ENCODE peak calls at places on chromosomes 4 and X, in eight cellular contexts. P is body of pancreas, K is PC-3, Z is endothelial cell, O is AG04450, B is HFFc6, D is GM20000, V is thoracic aorta. H is an unnamed sample.
A peak's percentile ranks its signal among the peaks of the same experiment; 100 is the strongest.

GRCh38 chrX:11105080-11105479 is 6.1 kb upstream of the HCCS start:
- DNase-seq in P (no peak), K (peak; percentile 59), Z (no peak), O (no peak), B (peak; percentile 26), D (no peak), V (no peak), H (no peak)

GRCh38 chrX:37302569-37302968 is 46.6 kb upstream of the PRRG1 start:
- DNase-seq in P (peak; percentile 2), K (peak; percentile 52), Z (peak; percentile 26), O (no peak), B (peak; percentile 0), D (no peak), V (no peak), H (no peak)

GRCh38 chr4:82745173-82745842 is 53.3 kb downstream of the SCD5 start:
- DNase-seq in P (peak; percentile 47), K (no peak), Z (no peak), O (no peak), B (peak; percentile 59), D (no peak), V (no peak), H (no peak)

GRCh38 chrX:40140706-40141499 is 43.1 kb upstream of the BCOR start:
- DNase-seq in P (peak; percentile 38), K (no peak), Z (no peak), O (no peak), B (no peak), D (no peak), V (no peak), H (no peak)

GRCh38 chr4:15295421-15296162 is 132.2 kb upstream of the C1QTNF7 start:
- DNase-seq in P (no peak), K (peak; percentile 1), Z (no peak), O (no peak), B (no peak), D (no peak), V (no peak), H (no peak)

GRCh38 chrX:110985470-110985869 is 110.5 kb upstream of the PAK3 start:
- DNase-seq in P (no peak), K (peak; percentile 38), Z (no peak), O (no peak), B (no peak), D (no peak), V (no peak), H (no peak)

GRCh38 chrX:104343408-104344129 is 88.8 kb upstream of the ESX1 start:
- DNase-seq in P (peak; percentile 34), K (peak; percentile 94), Z (peak; percentile 68), O (no peak), B (peak; percentile 89), D (peak; percentile 4), V (no peak), H (peak; percentile 9)

GRCh38 chr4:174358823-174359222 is 75.1 kb downstream of the CEP44 start:
- DNase-seq in P (no peak), K (peak; percentile 83), Z (no peak), O (peak; percentile 15), B (peak; percentile 29), D (peak; percentile 53), V (no peak), H (peak; percentile 51)

GRCh38 chrX:76127341-76127740 is 45.5 kb upstream of the PBDC1 start:
- DNase-seq in P (no peak), K (no peak), Z (no peak), O (no peak), B (no peak), D (no peak), V (no peak), H (no peak)

GRCh38 chr4:5956285-5957021 is 61.8 kb downstream of the C4orf50 start:
- DNase-seq in P (peak; percentile 85), K (peak; percentile 10), Z (no peak), O (no peak), B (no peak), D (no peak), V (no peak), H (no peak)

GRCh38 chr4:7651461-7651921 is 216.8 kb upstream of the PSAPL1 start:
- DNase-seq in P (peak; percentile 56), K (no peak), Z (no peak), O (no peak), B (no peak), D (no peak), V (no peak), H (no peak)

GRCh38 chr4:143692241-143692640 is 8.2 kb downstream of the FREM3 start:
- DNase-seq in P (no peak), K (no peak), Z (no peak), O (no peak), B (no peak), D (no peak), V (no peak), H (no peak)

GRCh38 chr4:53194727-53195126 is 171.1 kb downstream of the SCFD2 start:
- DNase-seq in P (no peak), K (no peak), Z (no peak), O (no peak), B (no peak), D (no peak), V (no peak), H (no peak)

GRCh38 chr4:97395980-97396562 is 747.2 kb downstream of the STPG2 start:
- DNase-seq in P (no peak), K (peak; percentile 37), Z (no peak), O (no peak), B (no peak), D (no peak), V (no peak), H (no peak)

GRCh38 chrX:49064735-49065134 is 5.9 kb downstream of the CCDC120 start:
- DNase-seq in P (no peak), K (no peak), Z (no peak), O (no peak), B (no peak), D (no peak), V (no peak), H (no peak)

GRCh38 chrX:113594504-113594903 is 753.9 kb upstream of the AMOT start:
- DNase-seq in P (no peak), K (peak; percentile 3), Z (no peak), O (no peak), B (no peak), D (no peak), V (no peak), H (no peak)

GRCh38 chrX:46574941-46575381 is 1.4 kb downstream of the CHST7 start:
- DNase-seq in P (no peak), K (no peak), Z (peak; percentile 5), O (no peak), B (no peak), D (peak; percentile 45), V (no peak), H (peak; percentile 39)

GRCh38 chr4:98447648-98448047 is 186.5 kb downstream of the RAP1GDS1 start:
- DNase-seq in P (no peak), K (no peak), Z (no peak), O (no peak), B (no peak), D (no peak), V (no peak), H (no peak)

GRCh38 chrX:19514791-19515614 is at the start of gene MAP3K15:
- DNase-seq in P (peak; percentile 38), K (peak; percentile 50), Z (peak; percentile 42), O (no peak), B (no peak), D (peak; percentile 62), V (no peak), H (peak; percentile 52)

GRCh38 chr4:14749910-14750309 is 252.4 kb upstream of the CPEB2 start:
- DNase-seq in P (peak; percentile 53), K (peak; percentile 60), Z (no peak), O (no peak), B (no peak), D (peak; percentile 24), V (no peak), H (peak; percentile 57)

GRCh38 chr4:107392951-107393350 is 327.1 kb downstream of the PAPSS1 start:
- DNase-seq in P (no peak), K (no peak), Z (no peak), O (no peak), B (peak; percentile 34), D (no peak), V (no peak), H (no peak)

GRCh38 chrX:130091976-130092522 is 18.2 kb downstream of the ELF4 start:
- DNase-seq in P (no peak), K (no peak), Z (peak; percentile 26), O (no peak), B (no peak), D (peak; percentile 83), V (no peak), H (peak; percentile 87)

GRCh38 chr4:133149932-133150642 is 993 bp downstream of the PCDH10 start:
- DNase-seq in P (no peak), K (no peak), Z (peak; percentile 9), O (no peak), B (peak; percentile 38), D (peak; percentile 13), V (no peak), H (peak; percentile 16)

GRCh38 chrX:140431521-140431920 is 73.3 kb downstream of the SOX3 start:
- DNase-seq in P (no peak), K (peak; percentile 41), Z (no peak), O (no peak), B (no peak), D (no peak), V (no peak), H (no peak)

DNA sequence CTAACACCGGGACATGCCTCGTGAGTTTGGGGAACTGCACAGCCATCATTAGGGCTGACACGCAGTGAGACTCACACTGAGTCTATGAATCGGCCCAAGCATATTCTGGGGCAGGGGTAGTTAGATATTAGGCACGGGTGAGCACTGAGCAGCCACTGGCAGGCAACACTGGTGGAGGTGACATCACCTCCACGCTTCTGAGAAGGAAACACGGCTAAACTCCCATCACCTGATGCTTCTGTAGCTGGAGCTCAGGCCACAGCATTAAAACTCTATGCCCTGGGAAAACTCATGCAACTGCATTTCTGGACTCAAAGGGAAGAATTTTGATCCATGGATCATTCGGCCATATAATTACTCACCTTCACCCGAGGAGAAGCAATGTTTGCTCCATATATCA is 100.8 kb upstream of the OTUD4 start:
- DNase-seq in P (no peak), K (no peak), Z (no peak), O (no peak), B (no peak), D (no peak), V (no peak), H (no peak)
- TF ChIP-seq CTCF in P (no peak), K (no peak), Z (no peak), O (no peak), B (no peak), D (no peak), V (no peak), H (no peak)

GRCh38 chr4:155526452-155527169 is 140.0 kb upstream of the GUCY1A1 start:
- DNase-seq in P (no peak), K (no peak), Z (no peak), O (no peak), B (no peak), D (no peak), V (no peak), H (no peak)
- TF ChIP-seq CTCF in P (no peak), K (no peak), Z (no peak), O (no peak), B (no peak), D (no peak), V (no peak), H (no peak)

GRCh38 chr4:31793907-31794306 is 1073.7 kb downstream of the PCDH7 start:
- DNase-seq in P (no peak), K (peak; percentile 7), Z (no peak), O (no peak), B (no peak), D (no peak), V (no peak), H (no peak)
- TF ChIP-seq CTCF in P (no peak), K (peak; percentile 12), Z (peak; percentile 66), O (peak; percentile 36), B (peak; percentile 40), D (no peak), V (no peak), H (no peak)

GRCh38 chr4:188403272-188403671 is 264.0 kb downstream of the TRIML1 start:
- DNase-seq in P (no peak), K (no peak), Z (no peak), O (no peak), B (no peak), D (no peak), V (no peak), H (no peak)
- TF ChIP-seq CTCF in P (no peak), K (no peak), Z (no peak), O (no peak), B (no peak), D (no peak), V (no peak), H (no peak)